ENCODE peak calls at places on chromosome 4, in ten cellular contexts. D is upper lobe of right lung, X is HepG2, V is GM23338, Q is heart right ventricle, H is PC-9, M is breast epithelium, C is mucosa of descending colon, U is AG09309, E is AG10803. T is an unnamed sample.
A peak's percentile ranks its signal among the peaks of the same experiment; 100 is the strongest.

GRCh38 chr4:109977854-109978501 is 65.3 kb downstream of the EGF start:
- DNase-seq in D (no peak), X (peak; percentile 18), V (peak; percentile 64), Q (no peak), H (no peak), M (no peak), C (no peak), U (peak; percentile 24), E (peak; percentile 58), T (peak; percentile 61)

GRCh38 chr4:15853345-15853744 is 75.2 kb downstream of the CD38 start:
- DNase-seq in D (no peak), X (no peak), V (no peak), Q (no peak), H (no peak), M (no peak), C (no peak), U (no peak), E (no peak), T (no peak)

GRCh38 chr4:6763330-6763851 is 19.1 kb upstream of the KIAA0232 start:
- DNase-seq in D (peak; percentile 55), X (no peak), V (peak; percentile 34), Q (no peak), H (peak; percentile 81), M (peak; percentile 52), C (peak; percentile 60), U (no peak), E (no peak), T (no peak)

GRCh38 chr4:160877087-160877790 is 1286.6 kb downstream of the FSTL5 start:
- DNase-seq in D (no peak), X (peak; percentile 0), V (peak; percentile 6), Q (no peak), H (no peak), M (no peak), C (no peak), U (no peak), E (no peak), T (no peak)

GRCh38 chr4:119536572-119537528 is 91.8 kb downstream of the PDE5A start:
- DNase-seq in D (no peak), X (no peak), V (no peak), Q (no peak), H (no peak), M (no peak), C (no peak), U (peak; percentile 39), E (peak; percentile 44), T (peak; percentile 79)

GRCh38 chr4:6893449-6894085 is 16.1 kb upstream of the TBC1D14 start:
- DNase-seq in D (no peak), X (peak; percentile 99), V (no peak), Q (no peak), H (no peak), M (no peak), C (peak; percentile 57), U (peak; percentile 73), E (peak; percentile 46), T (no peak)

GRCh38 chr4:5884804-5885203 is 8.1 kb downstream of the CRMP1 start:
- DNase-seq in D (no peak), X (no peak), V (no peak), Q (no peak), H (no peak), M (no peak), C (no peak), U (no peak), E (no peak), T (no peak)

GRCh38 chr4:6548201-6548881 is 26.6 kb upstream of the MAN2B2 start:
- DNase-seq in D (no peak), X (peak; percentile 22), V (peak; percentile 75), Q (no peak), H (peak; percentile 80), M (no peak), C (no peak), U (peak; percentile 2), E (peak; percentile 36), T (peak; percentile 47)

GRCh38 chr4:89140168-89140759 is 28.9 kb downstream of the TIGD2 start:
- DNase-seq in D (no peak), X (peak; percentile 52), V (no peak), Q (no peak), H (no peak), M (no peak), C (no peak), U (no peak), E (no peak), T (no peak)

GRCh38 chr4:174136013-174136412 is 147.5 kb downstream of the FBXO8 start:
- DNase-seq in D (no peak), X (no peak), V (peak; percentile 38), Q (no peak), H (no peak), M (no peak), C (no peak), U (no peak), E (peak; percentile 4), T (peak; percentile 28)
- H3K4me3 ChIP-seq in D (peak overlapping the region; percentile 20), X (no peak overlapping the region), V (no peak overlapping the region), Q (peak overlapping the region; percentile 8), H (no peak overlapping the region), M (peak overlapping the region; percentile 31), C (no peak overlapping the region), U (no peak overlapping the region), E (peak overlapping the region; percentile 43), T (peak overlapping the region; percentile 34)

DNA sequence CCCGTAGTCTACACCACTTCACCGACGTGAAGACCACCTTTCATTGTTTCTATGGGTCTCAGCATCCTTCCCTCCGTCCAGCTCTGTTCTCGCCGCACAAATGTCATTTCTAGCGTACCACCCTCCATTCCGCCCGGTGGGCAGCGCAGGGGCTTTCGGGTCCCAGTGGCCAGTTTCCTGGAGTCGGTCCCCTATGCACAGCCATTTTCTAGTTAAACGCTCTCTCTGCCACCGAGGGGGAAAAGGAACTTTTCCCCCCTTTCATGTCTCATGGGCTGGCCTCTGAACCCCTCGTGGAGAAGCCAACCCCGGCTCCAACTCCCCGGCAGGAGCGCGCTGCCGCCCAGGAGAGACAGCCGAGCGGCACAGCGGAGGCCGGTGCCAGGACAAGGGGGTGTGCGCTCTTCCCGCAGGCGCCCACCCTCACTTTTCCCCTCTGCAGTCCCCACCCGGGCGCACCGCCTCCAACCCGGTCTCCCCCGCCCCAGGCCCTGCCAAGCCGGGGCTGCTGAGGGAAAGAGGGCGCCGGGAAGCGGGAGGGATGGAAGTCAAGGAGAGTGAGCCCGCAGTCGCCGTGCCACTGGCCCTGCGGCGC is 682 bp downstream of the APBB2 start:
- DNase-seq in D (peak; percentile 74), X (no peak), V (no peak), Q (peak; percentile 37), H (no peak), M (no peak), C (peak; percentile 64), U (no peak), E (no peak), T (no peak)
- TF ChIP-seq CTCF in D (no peak), X (no peak), V (no peak), Q (no peak), H (no peak), M (no peak), C (no peak), U (no peak), E (no peak), T (no peak)

GRCh38 chr4:123352966-123353365 is 43.6 kb upstream of the SPRY1 start:
- DNase-seq in D (no peak), X (no peak), V (no peak), Q (no peak), H (no peak), M (no peak), C (no peak), U (no peak), E (no peak), T (no peak)

GRCh38 chr4:123350191-123350544 is 46.4 kb upstream of the SPRY1 start:
- DNase-seq in D (no peak), X (peak; percentile 81), V (peak; percentile 79), Q (no peak), H (no peak), M (no peak), C (no peak), U (no peak), E (no peak), T (peak; percentile 18)

GRCh38 chr4:123350726-123351125 is 45.9 kb upstream of the SPRY1 start:
- DNase-seq in D (no peak), X (no peak), V (no peak), Q (no peak), H (no peak), M (no peak), C (no peak), U (no peak), E (no peak), T (no peak)

GRCh38 chr4:123352240-123352945 is 44.2 kb upstream of the SPRY1 start:
- DNase-seq in D (no peak), X (no peak), V (no peak), Q (no peak), H (no peak), M (peak; percentile 41), C (no peak), U (no peak), E (peak; percentile 81), T (peak; percentile 62)

DNA sequence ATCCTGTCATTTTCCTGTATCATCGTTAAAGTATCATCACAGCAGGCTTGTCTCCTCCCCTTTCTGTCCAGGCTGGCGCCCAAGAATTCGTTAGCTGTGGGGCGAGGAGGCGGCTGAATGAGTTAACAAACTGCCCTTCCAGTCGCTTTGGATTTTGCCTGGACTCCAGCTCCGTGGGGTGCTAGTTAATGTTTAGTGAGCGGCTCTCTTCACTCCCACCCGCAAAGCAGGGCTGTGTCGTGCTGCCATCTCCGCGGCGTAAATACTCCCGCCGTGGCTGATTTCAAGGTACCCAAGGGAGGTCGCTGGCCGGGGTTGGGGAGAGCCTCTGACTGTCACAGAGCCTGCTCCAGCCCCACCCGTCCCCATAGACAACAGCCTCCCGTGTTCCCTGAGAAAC is 44.9 kb upstream of the SPRY1 start:
- DNase-seq in D (no peak), X (no peak), V (no peak), Q (no peak), H (no peak), M (no peak), C (peak; percentile 30), U (no peak), E (no peak), T (no peak)
- H3K4me3 ChIP-seq in D (no peak overlapping the region), X (no peak overlapping the region), V (no peak overlapping the region), Q (no peak overlapping the region), H (no peak overlapping the region), M (no peak overlapping the region), C (no peak overlapping the region), U (no peak overlapping the region), E (no peak overlapping the region), T (no peak overlapping the region)

GRCh38 chr4:112142152-112142551 is 3.1 kb upstream of the FAM241A start:
- DNase-seq in D (no peak), X (no peak), V (no peak), Q (no peak), H (no peak), M (no peak), C (no peak), U (no peak), E (no peak), T (no peak)

GRCh38 chr4:112145326-112145819 is at the start of gene FAM241A:
- DNase-seq in D (peak; percentile 94), X (peak; percentile 29), V (peak; percentile 89), Q (peak; percentile 92), H (peak; percentile 80), M (peak; percentile 83), C (peak; percentile 94), U (peak; percentile 18), E (peak; percentile 81), T (peak; percentile 74)

GRCh38 chr4:112144546-112145325 is 518 bp upstream of the FAM241A start:
- DNase-seq in D (no peak), X (no peak), V (no peak), Q (no peak), H (no peak), M (no peak), C (peak; percentile 42), U (no peak), E (no peak), T (no peak)

GRCh38 chr4:112147697-112148096 is 2.4 kb downstream of the FAM241A start:
- DNase-seq in D (no peak), X (no peak), V (no peak), Q (no peak), H (no peak), M (no peak), C (no peak), U (no peak), E (no peak), T (peak; percentile 66)

GRCh38 chr4:112145820-112146813 is 863 bp downstream of the FAM241A start:
- DNase-seq in D (peak; percentile 78), X (no peak), V (peak; percentile 65), Q (peak; percentile 53), H (peak; percentile 28), M (peak; percentile 39), C (peak; percentile 64), U (no peak), E (peak; percentile 36), T (peak; percentile 41)
- TF ChIP-seq CTCF in D (peak; percentile 40), X (peak; percentile 18), V (no peak), Q (peak; percentile 39), H (no peak), M (no peak), C (no peak), U (peak; percentile 27), E (no peak), T (no peak)

T was measured in fibroblast of mammary gland.